ENCODE peak calls at places on chromosome 22, in ten cellular contexts. G, Z, T, B, U, M, X, J, F and Y are unnamed samples.

GRCh38 chr22:23315341-23315917 is 135.1 kb downstream of the BCR start:
- DNase-seq in F (no peak), G (peak; percentile 87), B (peak; percentile 75), J (peak; percentile 41), X (peak; percentile 13), U (peak; percentile 70), Z (peak; percentile 73), T (peak; percentile 84), M (peak; percentile 86), Y (peak; percentile 30)

GRCh38 chr22:31334329-31334728 is 11.8 kb downstream of the PATZ1 start:
- DNase-seq in T (no peak), Z (no peak), F (no peak), G (no peak), X (no peak), J (no peak), U (no peak), M (no peak), B (no peak), Y (no peak)

GRCh38 chr22:46767249-46767985 is 5.0 kb downstream of the TBC1D22A start:
- DNase-seq in Z (no peak), X (no peak), T (no peak), F (no peak), J (no peak), M (no peak), G (no peak), U (no peak), B (no peak), Y (no peak)

GRCh38 chr22:19576460-19577421 is 52.5 kb upstream of the CLDN5 start:
- DNase-seq in X (no peak), G (peak; percentile 63), J (no peak), Z (peak; percentile 73), T (no peak), M (peak; percentile 32), U (no peak), B (peak; percentile 27), F (no peak), Y (no peak)

GRCh38 chr22:23743303-23743705 is 7.6 kb downstream of the ZNF70 start:
- DNase-seq in U (no peak), B (no peak), F (no peak), M (no peak), T (no peak), J (no peak), X (no peak), G (no peak), Z (no peak), Y (no peak)

GRCh38 chr22:28917747-28918543 is 34.6 kb downstream of the ZNRF3 start:
- DNase-seq in X (peak; percentile 7), M (peak; percentile 61), U (peak; percentile 63), G (peak; percentile 67), T (no peak), J (no peak), Z (peak; percentile 55), F (peak; percentile 52), B (peak; percentile 79), Y (no peak)

GRCh38 chr22:17436382-17436951 is 67.2 kb downstream of the CECR2 start:
- DNase-seq in X (no peak), J (no peak), M (peak; percentile 24), T (no peak), Z (no peak), B (peak; percentile 44), F (no peak), U (no peak), G (no peak), Y (no peak)

GRCh38 chr22:47401976-47402770 is 639.7 kb downstream of the TBC1D22A start:
- DNase-seq in X (no peak), Z (no peak), F (no peak), J (no peak), B (no peak), T (peak; percentile 21), G (no peak), M (no peak), U (no peak), Y (no peak)

GRCh38 chr22:32644252-32645100 is 157.0 kb upstream of the TIMP3 start:
- DNase-seq in Z (no peak), J (peak; percentile 39), F (peak; percentile 54), X (no peak), U (peak; percentile 56), G (peak; percentile 83), B (no peak), T (peak; percentile 69), M (peak; percentile 69), Y (no peak)

GRCh38 chr22:20536590-20537324 is 29.3 kb downstream of the MED15 start:
- DNase-seq in T (no peak), B (no peak), M (no peak), X (no peak), U (no peak), Z (no peak), G (no peak), F (no peak), J (no peak), Y (no peak)

GRCh38 chr22:42855726-42856125 is 1.3 kb downstream of the ARFGAP3 start:
- DNase-seq in B (no peak), M (no peak), G (no peak), Z (no peak), X (no peak), U (no peak), J (no peak), F (no peak), T (no peak), Y (no peak)

GRCh38 chr22:41501209-41501608 is 32.3 kb downstream of the ACO2 start:
- DNase-seq in X (peak; percentile 33), B (peak; percentile 44), U (no peak), J (no peak), F (no peak), T (no peak), Z (peak; percentile 32), G (no peak), M (no peak), Y (no peak)

GRCh38 chr22:30325724-30326703 is 727 bp downstream of the TBC1D10A start:
- DNase-seq in X (no peak), B (peak; percentile 12), G (peak; percentile 78), F (no peak), J (no peak), M (peak; percentile 69), T (peak; percentile 72), U (peak; percentile 55), Z (peak; percentile 34), Y (no peak)

GRCh38 chr22:34004058-34004457 is 83.8 kb upstream of the LARGE1 start:
- DNase-seq in Z (no peak), B (no peak), M (no peak), U (no peak), X (no peak), T (no peak), G (no peak), J (no peak), F (no peak), Y (no peak)

GRCh38 chr22:43783777-43784176 is 28.3 kb downstream of the EFCAB6 start:
- DNase-seq in B (no peak), U (no peak), M (no peak), G (no peak), Z (no peak), J (no peak), X (no peak), F (no peak), T (no peak), Y (no peak)

GRCh38 chr22:42938976-42939375 is 76.0 kb downstream of the PACSIN2 start:
- DNase-seq in U (peak; percentile 52), M (no peak), F (no peak), X (no peak), B (no peak), T (peak; percentile 38), J (no peak), G (no peak), Z (no peak), Y (no peak)

DNA sequence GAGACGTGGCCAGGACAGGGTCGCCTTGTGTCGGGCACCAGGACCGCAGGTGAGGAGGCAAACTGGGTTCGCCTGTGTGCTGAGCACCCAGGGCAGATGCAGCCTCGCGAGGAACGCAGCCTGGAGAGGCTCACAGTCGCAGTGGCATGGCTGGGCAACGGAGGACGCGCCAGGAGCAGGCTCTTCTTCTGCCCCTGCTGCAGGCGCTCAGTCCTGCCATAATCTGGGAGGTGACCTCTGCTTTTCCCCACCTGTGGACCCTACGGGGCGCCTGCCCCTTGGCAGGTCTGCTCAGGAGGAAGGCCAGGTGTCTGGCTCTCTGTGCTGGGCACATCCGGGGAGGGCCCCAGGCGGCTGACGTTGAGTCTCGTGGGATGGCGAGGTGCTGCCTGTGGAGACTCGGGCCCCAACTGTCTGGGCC is 1136.2 kb downstream of the BRD1 start:
- DNase-seq in G (no peak), M (no peak), F (no peak), B (no peak), J (no peak), Z (no peak), U (no peak), T (no peak), X (no peak), Y (no peak)
- TF ChIP-seq CTCF in G (no peak), M (no peak), F (no peak), B (no peak), J (no peak), Z (no peak), U (no peak), T (no peak), X (no peak), Y (no peak)

GRCh38 chr22:25722223-25723015 is 19.6 kb upstream of the MYO18B start:
- DNase-seq in X (no peak), F (no peak), U (no peak), G (no peak), B (no peak), Z (no peak), J (no peak), M (no peak), T (no peak), Y (no peak)
- H3K4me3 ChIP-seq in X (no peak overlapping the region), F (no peak overlapping the region), U (no peak overlapping the region), G (no peak overlapping the region), B (no peak overlapping the region), Z (no peak overlapping the region), J (no peak overlapping the region), M (no peak overlapping the region), T (no peak overlapping the region), Y (no peak overlapping the region)

GRCh38 chr22:37561209-37562048 is 1.1 kb downstream of the CDC42EP1 start:
- DNase-seq in U (peak; percentile 96), T (peak; percentile 95), F (peak; percentile 90), M (peak; percentile 95), Z (peak; percentile 97), G (peak; percentile 97), X (peak; percentile 74), J (peak; percentile 97), B (peak; percentile 87), Y (peak; percentile 79)
- TF ChIP-seq CTCF in U (peak; percentile 81), T (peak; percentile 37), F (peak; percentile 65), M (peak; percentile 89), Z (peak; percentile 84), G (peak; percentile 72), X (peak; percentile 62), J (peak; percentile 90), B (peak; percentile 85), Y (peak; percentile 87)

DNA sequence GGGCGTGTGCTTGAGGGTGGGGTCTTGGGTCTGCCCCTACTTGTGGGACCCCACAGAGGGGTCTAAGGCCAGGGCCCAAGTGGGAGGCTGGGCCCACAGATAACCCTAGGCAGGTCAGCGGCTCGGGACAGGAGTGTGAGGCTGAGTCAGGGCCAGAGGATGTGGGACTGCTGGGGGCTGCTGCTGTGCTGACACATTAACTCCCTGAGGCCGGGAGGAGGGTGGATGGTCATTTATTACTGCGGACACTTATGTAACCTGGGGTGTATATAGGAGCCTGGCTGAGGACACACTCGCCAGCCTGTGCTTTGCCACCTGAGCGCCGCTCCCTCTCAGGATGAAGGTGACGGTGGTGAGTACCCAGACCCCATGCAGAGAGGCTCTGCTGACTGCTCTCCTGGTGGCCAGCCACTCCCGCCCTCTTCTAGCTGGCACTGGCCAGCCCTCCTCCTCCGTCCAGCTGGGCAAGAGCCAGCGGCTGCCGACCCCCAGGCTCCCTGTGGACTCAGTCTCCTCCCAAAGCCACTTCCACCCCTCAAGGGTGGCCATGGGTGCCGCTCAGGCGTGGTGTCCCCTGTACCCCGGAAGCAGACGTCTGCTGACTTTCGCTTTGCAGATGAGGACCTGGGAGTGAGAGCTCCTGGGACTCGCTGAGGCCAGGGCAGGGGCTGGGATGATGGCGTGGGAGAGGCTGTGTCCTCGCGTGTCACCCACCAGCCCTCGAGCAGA is at the start of gene MIOX:
- DNase-seq in J (no peak), G (no peak), F (no peak), X (no peak), U (no peak), T (no peak), B (no peak), Z (no peak), M (no peak), Y (no peak)
- H3K4me3 ChIP-seq in J (no peak within 1 kb of the TSS), G (no peak within 1 kb of the TSS), F (no peak within 1 kb of the TSS), X (no peak within 1 kb of the TSS), U (no peak within 1 kb of the TSS), T (no peak within 1 kb of the TSS), B (no peak within 1 kb of the TSS), Z (no peak within 1 kb of the TSS), M (no peak within 1 kb of the TSS), Y (no peak within 1 kb of the TSS)